ENCODE peak calls at places on chromosome 19, in four cellular contexts. M, X, A and Q are unnamed samples.

GRCh38 chr19:8320564-8321066 is 560 bp downstream of the NDUFA7 start:
- DNase-seq in M (no peak), X (no peak), A (no peak), Q (no peak)

GRCh38 chr19:50286443-50286842 is 42.7 kb downstream of the KCNC3 start:
- DNase-seq in M (no peak), A (no peak), X (no peak), Q (no peak)

GRCh38 chr19:5682293-5682592 is 1.4 kb downstream of the HSD11B1L start:
- DNase-seq in A (no peak), M (no peak), X (no peak), Q (no peak)

GRCh38 chr19:43765109-43765876 is 10.5 kb upstream of the SMG9 start:
- DNase-seq in X (no peak), M (peak; percentile 95), A (peak; percentile 90), Q (peak; percentile 96)

GRCh38 chr19:35002037-35002535 is 2.0 kb downstream of the GRAMD1A start:
- DNase-seq in A (no peak), X (no peak), M (no peak), Q (no peak)

GRCh38 chr19:4051175-4052101 is 15.3 kb downstream of the ZBTB7A start:
- DNase-seq in A (no peak), M (peak; percentile 68), X (no peak), Q (peak; percentile 66)

GRCh38 chr19:16536130-16536529 is 6.1 kb downstream of the CHERP start:
- DNase-seq in M (no peak), X (no peak), A (no peak), Q (no peak)

GRCh38 chr19:16888629-16889371 is at the start of gene F2RL3:
- DNase-seq in X (no peak), A (no peak), M (no peak), Q (peak; percentile 64)

GRCh38 chr19:18636969-18637629 is at the start of gene KLHL26:
- DNase-seq in M (no peak), X (no peak), A (no peak), Q (no peak)

GRCh38 chr19:55812449-55812848 is 19.4 kb downstream of the NLRP11 start:
- DNase-seq in X (no peak), M (no peak), A (no peak), Q (no peak)

GRCh38 chr19:23817519-23817918 is 58.8 kb upstream of the ZNF681 start:
- DNase-seq in A (no peak), X (no peak), M (peak; percentile 25), Q (no peak)

GRCh38 chr19:13794752-13795589 is at the start of gene ZSWIM4:
- DNase-seq in M (peak; percentile 96), X (peak; percentile 99), A (peak; percentile 98), Q (peak; percentile 100)

GRCh38 chr19:13797058-13797440 is 1.8 kb downstream of the ZSWIM4 start:
- DNase-seq in A (no peak), M (no peak), X (no peak), Q (no peak)

GRCh38 chr19:13797870-13798269 is 2.6 kb downstream of the ZSWIM4 start:
- DNase-seq in X (no peak), M (peak; percentile 82), A (peak; percentile 70), Q (peak; percentile 85)

GRCh38 chr19:13795595-13796300 is 505 bp downstream of the ZSWIM4 start:
- DNase-seq in M (no peak), A (no peak), X (no peak), Q (peak; percentile 15)

GRCh38 chr19:13796301-13797057 is 1.2 kb downstream of the ZSWIM4 start:
- DNase-seq in X (peak; percentile 46), A (peak; percentile 91), M (peak; percentile 94), Q (peak; percentile 95)
- H3K4me3 ChIP-seq in X (peak overlapping the region; percentile 54), A (peak overlapping the region; percentile 95), M (peak overlapping the region; percentile 61), Q (peak overlapping the region; percentile 82)

DNA sequence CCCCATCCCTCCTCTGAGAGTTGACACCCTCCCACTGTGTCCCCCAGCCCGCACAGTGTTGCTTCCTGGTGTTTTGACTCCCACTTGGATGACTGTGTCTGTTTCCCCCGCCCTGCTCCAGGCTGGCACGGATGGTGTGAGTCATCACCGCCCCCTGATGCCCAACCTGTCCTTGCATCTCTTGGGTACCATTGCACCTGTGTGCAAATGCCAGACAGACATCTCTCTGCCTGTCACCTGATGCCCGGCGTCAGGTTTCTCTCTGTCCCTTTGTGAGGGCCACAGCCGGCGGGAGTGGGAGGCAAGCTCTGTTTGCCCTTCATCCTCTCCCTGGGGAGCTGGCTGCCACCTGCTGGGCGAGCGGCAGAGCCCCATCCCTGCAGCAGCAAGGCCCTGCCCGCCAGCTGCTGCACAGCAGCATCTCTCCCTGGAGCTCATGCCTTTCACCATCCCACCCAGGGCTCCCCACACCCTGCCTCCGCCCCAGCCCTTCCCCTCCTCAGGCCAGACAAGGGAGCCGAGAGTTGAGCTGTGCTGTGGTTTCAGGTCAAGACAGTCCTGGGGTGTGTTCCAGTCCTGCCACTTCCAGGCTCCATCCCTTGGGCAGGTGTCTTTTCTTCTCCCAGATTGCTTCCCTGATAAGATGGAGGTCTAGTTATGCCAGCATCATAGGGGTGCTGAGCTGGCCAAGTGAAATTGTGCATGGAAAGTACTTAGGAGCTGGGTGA is 29.7 kb downstream of the NKPD1 start:
- DNase-seq in M (peak; percentile 62), X (no peak), A (no peak), Q (no peak)
- TF ChIP-seq CTCF in M (peak; percentile 65), X (no peak), A (no peak), Q (peak; percentile 22)

DNA sequence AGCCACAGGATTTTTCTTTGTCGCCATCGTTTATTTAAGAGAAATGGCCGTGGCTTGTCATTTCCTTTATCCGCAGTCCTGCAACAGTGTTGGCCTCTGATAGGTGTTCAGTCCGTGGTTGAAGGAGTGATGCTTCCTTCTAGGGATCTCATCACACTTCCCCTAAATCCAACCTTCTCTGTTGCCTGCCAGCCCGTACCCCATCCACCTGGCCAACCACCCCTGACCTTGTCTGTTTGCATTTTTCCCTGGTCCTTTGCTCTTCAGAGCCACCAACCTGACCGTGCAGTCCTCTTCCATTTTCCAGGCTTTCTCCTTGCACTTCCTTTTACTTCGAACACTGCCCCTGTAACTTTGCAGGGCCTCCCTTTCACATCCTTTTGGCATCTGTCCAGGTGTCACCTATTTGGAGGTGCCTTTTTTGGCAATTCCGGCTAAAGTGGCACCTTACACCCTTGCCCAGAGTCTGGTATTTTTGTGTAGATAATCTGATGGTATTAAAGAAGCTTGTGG is 684 bp downstream of the ZNF460 start:
- DNase-seq in M (no peak), A (no peak), X (no peak), Q (no peak)
- H3K4me3 ChIP-seq in M (peak overlapping the region; percentile 75), A (peak overlapping the region; percentile 84), X (peak overlapping the region; percentile 94), Q (peak overlapping the region; percentile 96)

GRCh38 chr19:11363881-11364280 is 8.6 kb downstream of the PLPPR2 start:
- DNase-seq in A (no peak), M (no peak), X (no peak), Q (no peak)

GRCh38 chr19:11359421-11359820 is 4.2 kb downstream of the PLPPR2 start:
- DNase-seq in A (no peak), X (no peak), M (no peak), Q (no peak)

GRCh38 chr19:11361771-11362731 is 6.8 kb downstream of the PLPPR2 start:
- DNase-seq in M (no peak), X (no peak), A (no peak), Q (no peak)

GRCh38 chr19:11364296-11364904 is 9.2 kb downstream of the PLPPR2 start:
- DNase-seq in M (no peak), X (no peak), A (no peak), Q (no peak)

GRCh38 chr19:11361037-11361770 is 6.0 kb downstream of the PLPPR2 start:
- DNase-seq in A (no peak), M (peak; percentile 45), X (no peak), Q (no peak)
- TF ChIP-seq CTCF in A (no peak), M (no peak), X (no peak), Q (no peak)

DNA sequence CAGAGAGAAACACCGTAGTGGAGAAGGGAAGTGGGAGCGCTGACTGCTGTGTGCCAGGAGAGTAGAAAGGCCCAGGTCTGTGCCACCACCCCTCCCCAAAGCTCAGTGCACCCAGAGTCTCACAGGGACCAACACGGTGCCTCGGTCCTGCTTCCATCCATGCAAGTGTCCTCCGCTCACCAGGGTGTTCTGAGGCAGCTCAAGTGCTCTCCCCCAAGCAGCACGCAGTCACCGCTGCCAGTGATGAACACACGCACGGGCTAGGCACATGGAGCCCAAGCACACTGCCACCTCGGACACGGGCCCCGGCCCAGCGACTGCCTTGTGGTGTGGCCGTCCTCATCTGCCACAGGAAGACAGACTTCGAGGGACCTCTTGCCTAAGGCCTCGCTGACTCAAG is 10.5 kb downstream of the POP4 start:
- DNase-seq in X (no peak), M (no peak), A (no peak), Q (no peak)
- H3K4me3 ChIP-seq in X (no peak overlapping the region), M (no peak overlapping the region), A (no peak overlapping the region), Q (no peak overlapping the region)